ENCODE peak calls at places on chromosome 17, in four cellular contexts. One of them, this sample, is unnamed.

GRCh38 chr17:17877548-17878358 is 41.0 kb upstream of the SREBF1 start:
- DNase-seq in foreskin fibroblast: peak
- DNase-seq in GM12878: no peak
- DNase-seq in kidney: peak
- DNase-seq in this sample: peak

GRCh38 chr17:11950771-11951519 is 46.3 kb downstream of the ZNF18 start:
- DNase-seq in foreskin fibroblast: no peak
- DNase-seq in kidney: no peak
- DNase-seq in GM12878: no peak
- DNase-seq in this sample: no peak

GRCh38 chr17:8189041-8189710 is 804 bp downstream of the BORCS6 start:
- DNase-seq in GM12878: no peak
- DNase-seq in foreskin fibroblast: peak
- DNase-seq in kidney: peak
- DNase-seq in this sample: peak

GRCh38 chr17:75242461-75243042 is 18.9 kb downstream of the GGA3 start:
- DNase-seq in kidney: no peak
- DNase-seq in foreskin fibroblast: no peak
- DNase-seq in GM12878: no peak
- DNase-seq in this sample: peak

GRCh38 chr17:44968225-44969143 is at the start of gene C1QL1:
- DNase-seq in GM12878: no peak
- DNase-seq in foreskin fibroblast: peak
- DNase-seq in kidney: peak
- DNase-seq in this sample: peak

GRCh38 chr17:49835472-49835871 is 12.4 kb downstream of the TAC4 start:
- DNase-seq in GM12878: no peak
- DNase-seq in kidney: no peak
- DNase-seq in foreskin fibroblast: no peak
- DNase-seq in this sample: no peak

GRCh38 chr17:57293077-57293476 is 36.8 kb downstream of the MSI2 start:
- DNase-seq in foreskin fibroblast: no peak
- DNase-seq in GM12878: no peak
- DNase-seq in kidney: peak
- DNase-seq in this sample: no peak

GRCh38 chr17:45719335-45720071 is 64.6 kb upstream of the CRHR1 start:
- DNase-seq in GM12878: no peak
- DNase-seq in foreskin fibroblast: peak
- DNase-seq in kidney: no peak
- DNase-seq in this sample: no peak

GRCh38 chr17:27601069-27601974 is 29.7 kb upstream of the LGALS9 start:
- DNase-seq in foreskin fibroblast: peak
- DNase-seq in GM12878: peak
- DNase-seq in kidney: peak
- DNase-seq in this sample: peak

GRCh38 chr17:81416612-81417011 is 21.4 kb downstream of the BAHCC1 start:
- DNase-seq in GM12878: no peak
- DNase-seq in foreskin fibroblast: no peak
- DNase-seq in kidney: no peak
- DNase-seq in this sample: no peak

GRCh38 chr17:81380682-81381518 is 14.4 kb upstream of the BAHCC1 start:
- DNase-seq in GM12878: no peak
- DNase-seq in foreskin fibroblast: no peak
- DNase-seq in kidney: no peak
- DNase-seq in this sample: peak

GRCh38 chr17:31357831-31358400 is 33.6 kb upstream of the RAB11FIP4 start:
- DNase-seq in GM12878: no peak
- DNase-seq in foreskin fibroblast: no peak
- DNase-seq in kidney: no peak
- DNase-seq in this sample: no peak

GRCh38 chr17:14211778-14212177 is 24.9 kb downstream of the CDRT15 start:
- DNase-seq in GM12878: no peak
- DNase-seq in foreskin fibroblast: peak
- DNase-seq in kidney: peak
- DNase-seq in this sample: peak

GRCh38 chr17:79187186-79187585 is 112.6 kb downstream of the ENGASE start:
- DNase-seq in foreskin fibroblast: no peak
- DNase-seq in kidney: no peak
- DNase-seq in GM12878: no peak
- DNase-seq in this sample: no peak

GRCh38 chr17:44159519-44160210 is 10.8 kb upstream of the ASB16 start:
- DNase-seq in GM12878: no peak
- DNase-seq in foreskin fibroblast: no peak
- DNase-seq in kidney: no peak
- DNase-seq in this sample: no peak

GRCh38 chr17:46818319-46818928 is at the start of gene WNT3:
- DNase-seq in kidney: no peak
- DNase-seq in GM12878: no peak
- DNase-seq in foreskin fibroblast: no peak
- DNase-seq in this sample: peak

GRCh38 chr17:76725580-76726230 is 701 bp downstream of the JMJD6 start:
- DNase-seq in foreskin fibroblast: peak
- DNase-seq in kidney: peak
- DNase-seq in GM12878: no peak
- DNase-seq in this sample: peak

GRCh38 chr17:37142294-37142944 is 193.7 kb downstream of the AATF start:
- DNase-seq in foreskin fibroblast: no peak
- DNase-seq in kidney: no peak
- DNase-seq in GM12878: no peak
- DNase-seq in this sample: no peak

GRCh38 chr17:6496636-6497441 is 52.6 kb downstream of the PIMREG start:
- DNase-seq in foreskin fibroblast: no peak
- DNase-seq in kidney: peak
- DNase-seq in GM12878: no peak
- DNase-seq in this sample: peak

GRCh38 chr17:60423865-60424264 is 1.6 kb downstream of the CHCT1 start:
- DNase-seq in kidney: peak
- DNase-seq in GM12878: no peak
- DNase-seq in foreskin fibroblast: no peak
- DNase-seq in this sample: no peak

GRCh38 chr17:57876023-57876865 is 26.4 kb upstream of the MRPS23 start:
- DNase-seq in GM12878: no peak
- DNase-seq in foreskin fibroblast: no peak
- DNase-seq in kidney: peak
- DNase-seq in this sample: no peak

GRCh38 chr17:77489239-77489897 is 348.6 kb downstream of the SEC14L1 start:
- DNase-seq in GM12878: no peak
- DNase-seq in foreskin fibroblast: no peak
- DNase-seq in kidney: peak
- DNase-seq in this sample: peak

GRCh38 chr17:19398301-19399181 is 11.6 kb upstream of the MFAP4 start:
- DNase-seq in foreskin fibroblast: peak
- DNase-seq in GM12878: no peak
- DNase-seq in kidney: peak
- DNase-seq in this sample: peak

GRCh38 chr17:83196088-83196765 is 116.8 kb downstream of the METRNL start:
- DNase-seq in GM12878: no peak
- DNase-seq in foreskin fibroblast: peak
- DNase-seq in kidney: peak
- DNase-seq in this sample: peak

GRCh38 chr17:4968916-4969550 is 1.4 kb upstream of the SPAG7 start:
- DNase-seq in kidney: peak
- DNase-seq in foreskin fibroblast: peak
- DNase-seq in GM12878: no peak
- DNase-seq in this sample: no peak

GRCh38 chr17:7014995-7015586 is 2.7 kb downstream of the RNASEK start:
- DNase-seq in kidney: no peak
- DNase-seq in GM12878: peak
- DNase-seq in foreskin fibroblast: peak
- DNase-seq in this sample: no peak

GRCh38 chr17:59538195-59538909 is 27.1 kb upstream of the DHX40 start:
- DNase-seq in foreskin fibroblast: no peak
- DNase-seq in kidney: no peak
- DNase-seq in GM12878: no peak
- DNase-seq in this sample: no peak

GRCh38 chr17:55416470-55417052 is 5.1 kb downstream of the MMD start:
- DNase-seq in foreskin fibroblast: peak
- DNase-seq in kidney: no peak
- DNase-seq in GM12878: no peak
- DNase-seq in this sample: no peak

GRCh38 chr17:68656666-68657065 is 55.5 kb upstream of the FAM20A start:
- DNase-seq in foreskin fibroblast: no peak
- DNase-seq in kidney: no peak
- DNase-seq in GM12878: no peak
- DNase-seq in this sample: no peak

GRCh38 chr17:35588196-35588920 is 1.2 kb downstream of the AP2B1 start:
- DNase-seq in GM12878: no peak
- DNase-seq in kidney: no peak
- DNase-seq in foreskin fibroblast: peak
- DNase-seq in this sample: no peak

GRCh38 chr17:38659415-38659814 is 15.3 kb downstream of the EPOP start:
- DNase-seq in GM12878: no peak
- DNase-seq in kidney: no peak
- DNase-seq in foreskin fibroblast: no peak
- DNase-seq in this sample: no peak

GRCh38 chr17:74780443-74781238 is 4.5 kb upstream of the NAT9 start:
- DNase-seq in GM12878: no peak
- DNase-seq in foreskin fibroblast: peak
- DNase-seq in kidney: no peak
- DNase-seq in this sample: no peak

GRCh38 chr17:8479431-8479947 is 43.8 kb downstream of the NDEL1 start:
- DNase-seq in foreskin fibroblast: peak
- DNase-seq in kidney: no peak
- DNase-seq in GM12878: no peak
- DNase-seq in this sample: no peak

GRCh38 chr17:41324180-41325075 is 8.9 kb upstream of the KRTAP17-1 start:
- DNase-seq in foreskin fibroblast: no peak
- DNase-seq in kidney: no peak
- DNase-seq in GM12878: no peak
- DNase-seq in this sample: no peak
- TF ChIP-seq CTCF in foreskin fibroblast: peak
- TF ChIP-seq CTCF in kidney: no peak
- TF ChIP-seq CTCF in GM12878: no peak
- TF ChIP-seq CTCF in this sample: no peak

GRCh38 chr17:33949100-33949499 is 306.0 kb upstream of the CCL2 start:
- DNase-seq in GM12878: no peak
- DNase-seq in kidney: no peak
- DNase-seq in foreskin fibroblast: no peak
- DNase-seq in this sample: no peak
- TF ChIP-seq CTCF in GM12878: peak
- TF ChIP-seq CTCF in kidney: peak
- TF ChIP-seq CTCF in foreskin fibroblast: no peak
- TF ChIP-seq CTCF in this sample: no peak

GRCh38 chr17:752002-752619 is at the start of gene GEMIN4:
- DNase-seq in kidney: peak
- DNase-seq in foreskin fibroblast: peak
- DNase-seq in GM12878: peak
- DNase-seq in this sample: peak
- TF ChIP-seq CTCF in kidney: peak
- TF ChIP-seq CTCF in foreskin fibroblast: peak
- TF ChIP-seq CTCF in GM12878: peak
- TF ChIP-seq CTCF in this sample: peak

GRCh38 chr17:28728364-28729200 is at the start of gene NEK8:
- DNase-seq in GM12878: peak
- DNase-seq in kidney: peak
- DNase-seq in foreskin fibroblast: peak
- DNase-seq in this sample: peak
- TF ChIP-seq CTCF in GM12878: no peak
- TF ChIP-seq CTCF in kidney: no peak
- TF ChIP-seq CTCF in foreskin fibroblast: no peak
- TF ChIP-seq CTCF in this sample: no peak

DNA sequence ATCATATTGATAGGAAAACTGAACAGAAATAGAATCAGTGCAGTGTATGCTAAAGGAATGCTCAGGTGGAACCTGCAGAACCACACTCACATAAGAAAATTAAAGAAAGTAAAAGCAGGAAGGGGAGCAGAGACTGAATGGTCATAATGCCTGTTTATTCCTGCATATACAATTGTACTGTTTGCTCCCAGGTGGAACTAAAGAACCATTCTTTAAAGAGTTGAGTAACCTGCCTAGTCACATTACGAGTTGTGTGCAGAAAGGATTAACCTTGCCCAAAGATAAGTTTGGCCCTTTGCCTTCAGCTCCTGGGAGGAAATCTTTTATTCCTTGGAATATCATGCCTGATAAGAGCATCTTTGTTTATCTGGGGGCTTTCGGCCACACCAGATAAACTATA is 434.7 kb downstream of the KIF2B start:
- DNase-seq in GM12878: no peak
- DNase-seq in kidney: no peak
- DNase-seq in foreskin fibroblast: no peak
- DNase-seq in this sample: no peak
- TF ChIP-seq CTCF in GM12878: no peak
- TF ChIP-seq CTCF in kidney: no peak
- TF ChIP-seq CTCF in foreskin fibroblast: no peak
- TF ChIP-seq CTCF in this sample: no peak

GRCh38 chr17:48611213-48611612 is 396 bp upstream of the HOXB7 start:
- DNase-seq in foreskin fibroblast: no peak
- DNase-seq in GM12878: no peak
- DNase-seq in kidney: peak
- DNase-seq in this sample: no peak
- TF ChIP-seq CTCF in foreskin fibroblast: no peak
- TF ChIP-seq CTCF in GM12878: no peak
- TF ChIP-seq CTCF in kidney: no peak
- TF ChIP-seq CTCF in this sample: no peak

This sample was measured in spleen.